ENCODE peak calls at places on chromosome 12, in seven cellular contexts. X, E, D, I, J, R and T are unnamed samples.

GRCh38 chr12:54191550-54192022 is 2.8 kb upstream of the SMUG1 start:
- DNase-seq in R (peak), X (peak), D (peak), J (peak), E (peak), I (peak), T (peak)

GRCh38 chr12:104718581-104718980 is 239.5 kb downstream of the SLC41A2 start:
- DNase-seq in R (no peak), E (no peak), X (no peak), I (no peak), D (no peak), J (peak), T (no peak)

GRCh38 chr12:58575281-58575680 is 345.0 kb downstream of the LRIG3 start:
- DNase-seq in J (peak), X (no peak), E (no peak), I (peak), R (no peak), D (no peak), T (no peak)

GRCh38 chr12:64890873-64891468 is 66.5 kb downstream of the TBC1D30 start:
- DNase-seq in X (no peak), J (peak), I (peak), E (peak), R (no peak), D (peak), T (no peak)

GRCh38 chr12:6370994-6371754 is 4.2 kb downstream of the SCNN1A start:
- DNase-seq in I (peak), J (peak), D (peak), E (peak), X (peak), R (peak), T (peak)

GRCh38 chr12:52074006-52074405 is 4.2 kb downstream of the ATG101 start:
- DNase-seq in D (no peak), R (no peak), I (peak), J (no peak), X (no peak), E (no peak), T (no peak)

GRCh38 chr12:96236221-96236822 is 42.1 kb downstream of the ELK3 start:
- DNase-seq in E (no peak), X (no peak), I (no peak), D (no peak), J (peak), R (no peak), T (no peak)

GRCh38 chr12:92466391-92467305 is 236.1 kb upstream of the PLEKHG7 start:
- DNase-seq in E (peak), I (peak), X (peak), D (peak), R (peak), J (peak), T (peak)

GRCh38 chr12:10847701-10848100 is 1.6 kb downstream of the PRR4 start:
- DNase-seq in X (no peak), R (no peak), J (no peak), D (no peak), I (no peak), E (no peak), T (no peak)

GRCh38 chr12:96132819-96133218 is 61.4 kb upstream of the ELK3 start:
- DNase-seq in J (no peak), E (peak), D (no peak), R (no peak), X (no peak), I (no peak), T (peak)

GRCh38 chr12:118103601-118104382 is at the start of gene VSIG10:
- DNase-seq in E (peak), X (peak), R (no peak), J (peak), D (peak), I (peak), T (peak)

GRCh38 chr12:95577820-95578219 is 26.5 kb upstream of the USP44 start:
- DNase-seq in X (no peak), D (no peak), R (no peak), I (no peak), E (no peak), J (no peak), T (no peak)

GRCh38 chr12:112537710-112538396 is 119.1 kb downstream of the PTPN11 start:
- DNase-seq in E (peak), X (peak), D (no peak), J (peak), I (peak), R (peak), T (peak)

GRCh38 chr12:94265521-94265920 is 117.1 kb downstream of the PLXNC1 start:
- DNase-seq in E (no peak), X (no peak), R (no peak), D (no peak), J (no peak), I (no peak), T (no peak)

GRCh38 chr12:75705749-75706719 is 194.6 kb upstream of the KRR1 start:
- DNase-seq in D (no peak), E (no peak), R (no peak), X (no peak), I (peak), J (peak), T (no peak)

GRCh38 chr12:47023944-47024343 is 55.5 kb upstream of the PCED1B start:
- DNase-seq in D (no peak), E (no peak), X (no peak), J (no peak), R (no peak), I (no peak), T (no peak)

GRCh38 chr12:103244596-103244995 is 251.2 kb downstream of the C12orf42 start:
- DNase-seq in I (no peak), E (no peak), D (no peak), X (no peak), J (no peak), R (no peak), T (no peak)

GRCh38 chr12:123387508-123388217 is 3.7 kb downstream of the KMT5A start:
- DNase-seq in D (no peak), E (peak), I (peak), X (no peak), R (no peak), J (no peak), T (no peak)

GRCh38 chr12:23006413-23006812 is 381.4 kb downstream of the ETNK1 start:
- DNase-seq in I (no peak), D (no peak), R (no peak), J (no peak), E (no peak), X (no peak), T (no peak)

GRCh38 chr12:116969615-116970575 is 59.1 kb downstream of the FBXW8 start:
- DNase-seq in X (no peak), I (no peak), D (no peak), J (no peak), E (no peak), R (no peak), T (no peak)

GRCh38 chr12:80834724-80835123 is 103.0 kb downstream of the LIN7A start:
- DNase-seq in D (no peak), I (no peak), X (no peak), J (no peak), E (no peak), R (no peak), T (no peak)

GRCh38 chr12:49044660-49045059 is 15.9 kb downstream of the KMT2D start:
- DNase-seq in J (no peak), D (no peak), R (no peak), X (no peak), E (no peak), I (no peak), T (no peak)

GRCh38 chr12:65853489-65854157 is 29.3 kb downstream of the HMGA2 start:
- DNase-seq in E (no peak), J (peak), X (no peak), I (peak), D (no peak), R (no peak), T (no peak)

GRCh38 chr12:65495233-65495632 is 216.8 kb downstream of the MSRB3 start:
- DNase-seq in I (peak), E (peak), R (no peak), D (no peak), X (no peak), J (peak), T (no peak)

GRCh38 chr12:116455540-116456306 is 103.5 kb upstream of the MAP1LC3B2 start:
- DNase-seq in D (peak), X (no peak), J (peak), I (peak), E (peak), R (no peak), T (peak)

GRCh38 chr12:21934173-21934572 is 7.1 kb downstream of the ABCC9 start:
- DNase-seq in R (no peak), J (peak), E (no peak), X (no peak), I (no peak), D (no peak), T (no peak)

GRCh38 chr12:131471271-131471905 is 239.5 kb upstream of the SFSWAP start:
- DNase-seq in I (no peak), X (no peak), R (no peak), E (peak), J (no peak), D (no peak), T (no peak)

GRCh38 chr12:98895086-98895651 is 250.1 kb downstream of the APAF1 start:
- DNase-seq in I (no peak), X (peak), J (no peak), E (peak), D (no peak), R (peak), T (no peak)

GRCh38 chr12:51405801-51406207 is 14.6 kb upstream of the GALNT6 start:
- DNase-seq in D (no peak), I (no peak), R (no peak), E (no peak), X (no peak), J (no peak), T (no peak)

GRCh38 chr12:19520646-19521045 is 81.4 kb downstream of the AEBP2 start:
- DNase-seq in D (no peak), I (no peak), J (no peak), E (no peak), R (no peak), X (no peak), T (no peak)

GRCh38 chr12:19529933-19530630 is 90.8 kb downstream of the AEBP2 start:
- DNase-seq in E (no peak), D (no peak), R (no peak), I (peak), J (peak), X (no peak), T (no peak)

GRCh38 chr12:19527876-19528275 is 88.6 kb downstream of the AEBP2 start:
- DNase-seq in E (no peak), X (no peak), J (no peak), D (no peak), R (no peak), I (no peak), T (no peak)

GRCh38 chr12:19528750-19529149 is 89.5 kb downstream of the AEBP2 start:
- DNase-seq in D (no peak), E (no peak), I (no peak), X (no peak), R (no peak), J (no peak), T (no peak)

DNA sequence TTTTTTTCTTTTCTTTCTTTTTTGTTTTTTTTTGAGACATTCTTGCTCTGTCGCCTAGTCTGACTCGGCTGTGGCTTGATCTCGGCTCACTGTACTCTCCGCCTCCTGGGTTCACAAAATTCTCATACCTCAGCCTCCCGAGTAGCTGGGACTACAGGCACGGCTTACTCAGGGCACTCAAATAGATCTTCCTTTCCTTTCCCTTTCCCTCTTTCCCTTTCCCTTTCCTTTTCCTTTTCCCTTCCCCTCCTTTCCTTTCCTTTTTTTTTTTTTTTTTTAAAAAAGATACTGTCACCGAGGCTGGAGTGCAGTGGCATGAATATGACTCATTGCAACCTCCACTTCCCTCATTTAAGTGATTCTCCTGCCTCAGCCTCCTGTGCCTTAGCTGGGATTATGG is 85.9 kb downstream of the AEBP2 start:
- DNase-seq in E (no peak), I (no peak), R (no peak), J (no peak), D (no peak), X (no peak), T (no peak)
- H3K18ac ChIP-seq in E (no peak), I (no peak), R (no peak), J (no peak), D (no peak), X (no peak), T (no peak)

GRCh38 chr12:43407816-43408645 is 144.0 kb downstream of the ADAMTS20 start:
- DNase-seq in D (no peak), R (no peak), X (no peak), E (no peak), J (peak), I (peak), T (no peak)
- H3K18ac ChIP-seq in D (no peak), R (no peak), X (no peak), E (no peak), J (no peak), I (no peak), T (no peak)

DNA sequence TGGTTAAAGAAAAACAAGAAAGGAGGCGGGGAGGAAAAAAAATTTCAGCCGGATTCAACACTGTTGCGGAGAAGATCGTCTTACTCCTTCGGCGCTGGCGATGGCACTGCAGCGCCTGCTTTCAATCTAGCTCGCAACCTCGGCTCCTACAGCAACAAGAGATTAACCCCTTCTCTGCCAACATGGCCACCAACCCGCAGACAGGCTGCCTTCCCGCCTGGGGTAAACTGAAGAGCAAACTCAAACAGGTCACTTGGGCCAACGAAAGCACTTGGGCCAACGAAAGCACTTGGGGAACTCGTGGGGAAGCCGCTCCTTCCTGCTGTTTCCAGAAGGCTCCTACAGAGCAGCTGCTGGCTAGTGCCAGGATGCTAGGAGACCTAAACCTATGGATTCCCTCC is 73.7 kb downstream of the CIT start:
- DNase-seq in X (peak), D (peak), I (peak), E (peak), R (peak), J (peak), T (no peak)
- H3K18ac ChIP-seq in X (no peak), D (no peak), I (peak), E (no peak), R (peak), J (no peak), T (no peak)

GRCh38 chr12:110774824-110775223 is 32.1 kb upstream of the PPP1CC start:
- DNase-seq in E (no peak), X (no peak), D (no peak), J (no peak), I (no peak), R (no peak), T (no peak)
- H3K18ac ChIP-seq in E (no peak), X (no peak), D (no peak), J (no peak), I (no peak), R (no peak), T (no peak)